ENCODE peak calls at places on chromosome 21, in six cellular contexts. B, X, Q, V, O and R are unnamed samples.

GRCh38 chr21:20004353-20004752 is 993.9 kb upstream of the NCAM2 start:
- DNase-seq in X (no peak), V (no peak), Q (no peak), O (peak), B (no peak), R (no peak)

GRCh38 chr21:41758550-41758949 is 8.3 kb downstream of the RIPK4 start:
- DNase-seq in Q (no peak), V (no peak), X (no peak), O (no peak), B (no peak), R (no peak)

GRCh38 chr21:15045017-15045416 is 19.8 kb downstream of the NRIP1 start:
- DNase-seq in Q (no peak), X (no peak), B (no peak), O (no peak), V (no peak), R (no peak)

GRCh38 chr21:40846566-40847411 is at the start of gene DSCAM:
- DNase-seq in V (no peak), B (no peak), O (peak), X (no peak), Q (peak), R (no peak)

GRCh38 chr21:33684923-33685560 is 42.7 kb downstream of the ITSN1 start:
- DNase-seq in O (peak), Q (peak), V (no peak), B (no peak), X (no peak), R (no peak)

GRCh38 chr21:27017251-27017650 is 50.4 kb upstream of the ADAMTS5 start:
- DNase-seq in Q (no peak), X (no peak), O (peak), V (no peak), B (no peak), R (no peak)

GRCh38 chr21:29095203-29095602 is 21.8 kb upstream of the CCT8 start:
- DNase-seq in X (no peak), B (no peak), V (no peak), Q (no peak), O (no peak), R (no peak)

GRCh38 chr21:14121719-14122118 is 89.0 kb downstream of the LIPI start:
- DNase-seq in X (no peak), O (no peak), Q (no peak), B (no peak), V (no peak), R (no peak)

GRCh38 chr21:38888956-38889605 is 83.4 kb downstream of the ETS2 start:
- DNase-seq in X (no peak), O (no peak), V (peak), Q (peak), B (no peak), R (no peak)

GRCh38 chr21:16181024-16181423 is 451.2 kb downstream of the USP25 start:
- DNase-seq in Q (peak), O (no peak), X (no peak), B (no peak), V (no peak), R (no peak)

GRCh38 chr21:28832013-28832714 is 160.5 kb downstream of the LTN1 start:
- DNase-seq in V (no peak), X (no peak), B (no peak), Q (peak), O (no peak), R (no peak)

GRCh38 chr21:42836767-42837301 is 42.5 kb downstream of the WDR4 start:
- DNase-seq in X (no peak), B (no peak), Q (no peak), V (no peak), O (no peak), R (no peak)

GRCh38 chr21:27495836-27496235 is 528.9 kb upstream of the ADAMTS5 start:
- DNase-seq in V (no peak), X (no peak), O (no peak), B (no peak), Q (no peak), R (no peak)

GRCh38 chr21:16570196-16570595 is 840.4 kb downstream of the USP25 start:
- DNase-seq in B (no peak), X (no peak), V (no peak), O (no peak), Q (peak), R (no peak)

GRCh38 chr21:33825898-33826297 is 89.7 kb downstream of the ATP5PO start:
- DNase-seq in O (no peak), V (peak), B (no peak), X (peak), Q (peak), R (no peak)

GRCh38 chr21:43600642-43601397 is 58.5 kb downstream of the HSF2BP start:
- DNase-seq in V (peak), Q (peak), X (no peak), O (no peak), B (no peak), R (peak)

GRCh38 chr21:14875704-14876364 is 189.0 kb downstream of the NRIP1 start:
- DNase-seq in X (no peak), Q (no peak), V (no peak), B (no peak), O (no peak), R (no peak)

GRCh38 chr21:33967086-33967571 is 51.5 kb upstream of the ATP5PO start:
- DNase-seq in O (no peak), B (no peak), V (no peak), X (no peak), Q (peak), R (no peak)

GRCh38 chr21:42312626-42313104 is 2.5 kb downstream of the TFF3 start:
- DNase-seq in B (no peak), V (no peak), Q (no peak), X (no peak), O (no peak), R (no peak)

GRCh38 chr21:34845521-34846213 is 176.9 kb downstream of the CLIC6 start:
- DNase-seq in Q (peak), O (no peak), B (no peak), V (peak), X (no peak), R (no peak)

GRCh38 chr21:29190920-29191319 is 60.5 kb downstream of the MAP3K7CL start:
- DNase-seq in O (no peak), B (peak), Q (no peak), X (no peak), V (peak), R (peak)

GRCh38 chr21:29481641-29482040 is 182.9 kb downstream of the BACH1 start:
- DNase-seq in O (no peak), X (no peak), V (peak), Q (peak), B (no peak), R (peak)

GRCh38 chr21:43343095-43343991 is 83.6 kb downstream of the SIK1 start:
- DNase-seq in X (no peak), Q (no peak), V (no peak), O (no peak), B (no peak), R (no peak)

GRCh38 chr21:14901482-14901958 is 163.3 kb downstream of the NRIP1 start:
- DNase-seq in O (no peak), X (no peak), Q (peak), B (no peak), V (peak), R (no peak)

GRCh38 chr21:15171546-15171945 is 106.7 kb upstream of the NRIP1 start:
- DNase-seq in O (no peak), V (no peak), B (no peak), Q (no peak), X (no peak), R (no peak)

GRCh38 chr21:46226146-46226545 is 2.4 kb downstream of the LSS start:
- DNase-seq in B (no peak), V (no peak), Q (no peak), X (no peak), O (no peak), R (no peak)

GRCh38 chr21:46228345-46229051 is at the start of gene LSS:
- DNase-seq in O (peak), V (peak), B (peak), Q (peak), X (peak), R (peak)

GRCh38 chr21:46227811-46228344 is 696 bp downstream of the LSS start:
- DNase-seq in B (no peak), X (no peak), V (no peak), O (peak), Q (no peak), R (no peak)

GRCh38 chr21:46229133-46229922 is 754 bp upstream of the LSS start:
- DNase-seq in B (no peak), V (no peak), O (peak), Q (no peak), X (no peak), R (no peak)

GRCh38 chr21:46226920-46227599 is 1.5 kb downstream of the LSS start:
- DNase-seq in Q (peak), O (no peak), X (peak), V (peak), B (no peak), R (peak)
- TF ChIP-seq CTCF in Q (no peak), O (no peak), X (no peak), V (no peak), B (no peak), R (no peak)

DNA sequence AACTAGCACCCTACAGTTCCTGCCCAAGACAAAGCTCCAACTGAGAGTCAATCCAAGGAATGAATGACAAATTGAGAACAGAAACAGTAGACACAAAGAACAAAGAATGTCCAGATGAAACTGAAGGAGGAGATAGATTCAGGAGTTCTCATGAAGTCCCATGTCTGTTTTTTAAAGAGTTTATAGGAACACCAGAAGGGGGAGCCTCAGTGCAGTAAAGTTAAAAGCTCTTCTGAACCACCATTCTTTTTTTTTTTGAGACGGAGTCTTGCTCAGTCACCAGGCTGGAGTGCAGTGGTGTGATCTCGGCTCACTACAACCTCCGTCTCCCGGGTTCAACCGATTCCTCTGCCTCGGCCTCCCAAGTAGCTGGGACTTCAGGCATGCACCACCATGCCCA is 323.6 kb downstream of the MRPL39 start:
- DNase-seq in O (peak), V (peak), X (peak), Q (peak), B (no peak), R (peak)
- TF ChIP-seq CTCF in O (peak), V (peak), X (peak), Q (peak), B (no peak), R (peak)

DNA sequence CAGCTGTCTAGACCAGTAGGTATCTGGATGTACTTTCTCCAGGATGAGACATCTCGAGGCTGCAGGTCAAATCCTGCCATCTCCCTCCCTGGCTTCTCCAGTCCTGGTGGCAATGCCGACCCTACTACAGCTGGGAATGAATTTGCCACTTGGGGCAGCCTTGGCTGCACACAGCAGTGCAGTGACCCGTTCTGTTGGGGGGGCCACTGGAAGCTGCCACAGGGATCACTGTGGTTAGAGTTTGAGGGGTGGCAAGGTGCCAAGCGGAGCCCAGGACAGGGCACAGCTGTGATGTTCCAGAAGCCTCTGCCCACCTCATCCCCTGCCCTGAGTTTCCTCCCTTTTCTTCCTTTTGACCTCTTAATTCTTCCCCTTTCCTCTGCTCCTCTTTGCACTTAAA is 17.1 kb downstream of the COL6A2 start:
- DNase-seq in B (no peak), X (no peak), V (no peak), Q (no peak), O (no peak), R (no peak)
- TF ChIP-seq CTCF in B (no peak), X (no peak), V (no peak), Q (no peak), O (no peak), R (no peak)

GRCh38 chr21:44927587-44928461 is 7.1 kb upstream of the ITGB2 start:
- DNase-seq in Q (peak), O (no peak), B (peak), X (no peak), V (no peak), R (no peak)
- TF ChIP-seq CTCF in Q (no peak), O (no peak), B (no peak), X (peak), V (no peak), R (peak)

GRCh38 chr21:31543191-31543590 is 116.3 kb upstream of the SOD1 start:
- DNase-seq in X (no peak), Q (peak), O (no peak), V (peak), B (no peak), R (peak)

GRCh38 chr21:31536138-31536537 is 123.4 kb upstream of the SOD1 start:
- DNase-seq in O (no peak), X (no peak), V (no peak), Q (no peak), B (no peak), R (no peak)

GRCh38 chr21:31538821-31539220 is 120.7 kb upstream of the SOD1 start:
- DNase-seq in V (peak), X (no peak), Q (no peak), B (no peak), O (no peak), R (no peak)

DNA sequence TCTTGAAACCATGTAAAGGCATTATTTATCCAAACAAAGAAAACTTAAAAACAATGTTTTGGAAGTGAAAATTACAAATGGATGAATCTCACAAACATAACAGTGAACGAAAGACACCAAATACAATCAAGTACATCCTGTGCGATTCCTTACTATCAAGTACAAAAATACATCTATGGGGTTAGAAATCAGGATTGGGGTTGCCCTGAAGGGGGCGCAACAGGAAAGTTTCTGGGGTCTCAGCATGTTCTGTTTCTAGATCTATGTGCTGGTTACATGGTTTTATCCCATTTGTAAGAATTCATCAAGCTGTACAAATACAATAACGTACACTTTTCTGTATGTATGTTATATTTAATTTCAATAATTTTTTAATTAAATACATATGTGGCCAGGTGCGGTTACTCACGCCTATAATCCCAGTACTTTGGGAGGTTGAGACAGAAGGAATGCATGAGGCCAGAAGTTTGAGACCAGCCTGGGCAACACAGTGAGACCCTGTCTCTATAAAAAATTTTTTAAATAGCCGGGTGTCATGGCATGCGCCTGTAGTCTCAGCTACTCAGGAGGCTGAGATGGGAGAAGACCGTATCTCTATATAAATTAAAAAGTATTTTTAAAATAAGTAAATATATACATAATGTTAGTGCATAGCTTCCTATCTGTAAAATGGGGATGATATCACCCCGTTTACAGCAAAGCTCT is 121.5 kb upstream of the SOD1 start:
- DNase-seq in O (peak), V (no peak), Q (no peak), X (no peak), B (no peak), R (no peak)
- TF ChIP-seq CTCF in O (peak), V (no peak), Q (peak), X (no peak), B (no peak), R (no peak)

GRCh38 chr21:37460196-37460595 is 93.6 kb downstream of the DYRK1A start:
- DNase-seq in O (peak), X (no peak), B (no peak), Q (no peak), V (no peak), R (no peak)

GRCh38 chr21:37461494-37461893 is 94.9 kb downstream of the DYRK1A start:
- DNase-seq in Q (no peak), V (peak), X (no peak), B (no peak), O (no peak), R (no peak)

GRCh38 chr21:37459575-37459974 is 93.0 kb downstream of the DYRK1A start:
- DNase-seq in Q (peak), O (no peak), X (no peak), V (peak), B (no peak), R (no peak)

GRCh38 chr21:37462087-37462861 is 95.7 kb downstream of the DYRK1A start:
- DNase-seq in Q (no peak), V (no peak), B (no peak), X (no peak), O (peak), R (no peak)

DNA sequence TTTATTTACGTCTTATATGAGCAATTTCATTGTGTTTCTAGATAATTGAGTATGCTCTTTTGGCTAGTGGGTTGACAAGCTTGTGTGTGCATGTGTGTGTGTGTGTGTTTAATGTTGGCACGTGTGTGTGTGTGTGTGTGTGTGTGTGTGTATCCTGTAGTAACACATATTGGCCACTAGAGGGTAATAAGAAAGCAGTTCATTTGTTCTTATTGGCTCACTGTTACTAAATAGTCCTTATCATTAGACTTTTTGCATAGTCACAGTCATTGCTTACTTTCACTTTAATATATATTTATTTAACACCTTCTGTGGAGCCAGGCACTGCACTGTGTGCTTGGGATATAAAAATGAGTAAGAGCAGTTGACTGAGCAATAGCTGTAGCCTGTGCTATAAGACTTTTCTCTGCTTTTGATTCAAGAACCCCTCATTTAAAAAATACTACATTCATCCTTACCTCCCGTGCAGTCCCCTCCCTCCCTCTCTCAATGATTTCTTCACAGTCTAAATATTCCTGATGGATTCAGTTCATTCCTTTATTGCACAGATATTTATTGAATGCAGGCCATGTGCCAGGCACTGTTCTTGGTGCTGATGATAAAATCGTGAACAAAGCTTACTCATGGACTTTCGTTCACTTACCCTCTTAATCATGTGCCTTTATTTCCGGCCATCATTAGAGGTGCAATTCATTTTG is 96.7 kb downstream of the DYRK1A start:
- DNase-seq in X (no peak), Q (peak), O (peak), V (peak), B (no peak), R (no peak)
- TF ChIP-seq CTCF in X (peak), Q (peak), O (peak), V (peak), B (peak), R (peak)

GRCh38 chr21:22993822-22994574 is 1995.8 kb downstream of the NCAM2 start:
- DNase-seq in Q (no peak), O (no peak), B (no peak), V (no peak), X (no peak), R (no peak)
- TF ChIP-seq CTCF in Q (no peak), O (peak), B (no peak), V (no peak), X (no peak), R (no peak)

GRCh38 chr21:37653201-37653600 is 263.1 kb downstream of the KCNJ6 start:
- DNase-seq in O (no peak), V (no peak), Q (no peak), X (no peak), B (no peak), R (no peak)
- TF ChIP-seq CTCF in O (no peak), V (no peak), Q (no peak), X (no peak), B (no peak), R (no peak)